ENCODE peak calls at places on chromosomes 11 and 22, in seven cellular contexts. D is hepatocyte, H is brain microvascular endothelial cell, Z is adrenal gland, M is uterus, L is stomach, B is prostate gland. Q is an unnamed sample.

GRCh38 chr11:14254533-14255530 is 104.2 kb downstream of the RRAS2 start:
- DNase-seq in H (no peak), Z (no peak), D (no peak), B (no peak), M (no peak), L (no peak), Q (no peak)

GRCh38 chr11:16790484-16791240 is 52.2 kb downstream of the C11orf58 start:
- DNase-seq in B (no peak), M (no peak), Z (no peak), H (no peak), D (no peak), L (no peak), Q (no peak)

GRCh38 chr11:30488304-30488998 is 97.7 kb downstream of the MPPED2 start:
- DNase-seq in D (peak; percentile 80), H (peak; percentile 47), L (peak; percentile 53), Z (peak; percentile 18), B (peak; percentile 85), M (no peak), Q (peak; percentile 79)

GRCh38 chr11:105389952-105390351 is 219.9 kb upstream of the GRIA4 start:
- DNase-seq in Z (no peak), B (no peak), L (no peak), M (no peak), H (no peak), D (no peak), Q (no peak)

GRCh38 chr11:44179173-44179572 is 83.7 kb downstream of the EXT2 start:
- DNase-seq in H (no peak), L (no peak), D (no peak), Z (no peak), M (no peak), B (no peak), Q (no peak)

GRCh38 chr11:77207019-77207485 is 79.0 kb downstream of the MYO7A start:
- DNase-seq in D (no peak), B (no peak), H (no peak), L (no peak), Z (no peak), M (no peak), Q (no peak)

GRCh38 chr11:65927904-65928397 is 8.7 kb downstream of the DRAP1 start:
- DNase-seq in M (no peak), B (no peak), L (peak; percentile 55), D (no peak), Z (peak; percentile 30), H (no peak), Q (peak; percentile 71)

GRCh38 chr11:20275987-20276660 is 87.4 kb upstream of the HTATIP2 start:
- DNase-seq in B (no peak), H (no peak), D (no peak), L (no peak), Z (no peak), M (no peak), Q (no peak)

GRCh38 chr22:19800761-19801244 is 40.2 kb downstream of the TBX1 start:
- DNase-seq in B (no peak), Z (no peak), D (no peak), M (no peak), L (no peak), H (peak; percentile 24), Q (no peak)

GRCh38 chr11:2426826-2427521 is 17.3 kb downstream of the TRPM5 start:
- DNase-seq in H (no peak), B (no peak), M (no peak), Z (no peak), D (no peak), L (peak; percentile 89), Q (peak; percentile 78)

GRCh38 chr11:11586465-11586864 is 35.3 kb downstream of the GALNT18 start:
- DNase-seq in B (no peak), L (no peak), Z (no peak), H (no peak), M (no peak), D (no peak), Q (no peak)

GRCh38 chr11:2169626-2170570 is 1.7 kb downstream of the TH start:
- DNase-seq in Z (no peak), B (no peak), D (no peak), M (no peak), H (no peak), L (no peak), Q (no peak)

GRCh38 chr22:19951351-19951750 is 9.7 kb upstream of the TXNRD2 start:
- DNase-seq in M (no peak), D (no peak), L (no peak), H (no peak), B (no peak), Z (peak; percentile 85), Q (no peak)

GRCh38 chr11:27456140-27456801 is 16.3 kb downstream of the LGR4 start:
- DNase-seq in M (no peak), H (no peak), L (no peak), B (no peak), Z (no peak), D (no peak), Q (peak; percentile 38)

GRCh38 chr11:57679396-57679795 is 11.5 kb downstream of the ZDHHC5 start:
- DNase-seq in H (no peak), D (no peak), B (no peak), Z (no peak), M (no peak), L (no peak), Q (peak; percentile 45)

GRCh38 chr11:47083913-47084312 is 92.8 kb downstream of the ARFGAP2 start:
- DNase-seq in B (no peak), D (no peak), H (no peak), M (no peak), L (no peak), Z (no peak), Q (no peak)

DNA sequence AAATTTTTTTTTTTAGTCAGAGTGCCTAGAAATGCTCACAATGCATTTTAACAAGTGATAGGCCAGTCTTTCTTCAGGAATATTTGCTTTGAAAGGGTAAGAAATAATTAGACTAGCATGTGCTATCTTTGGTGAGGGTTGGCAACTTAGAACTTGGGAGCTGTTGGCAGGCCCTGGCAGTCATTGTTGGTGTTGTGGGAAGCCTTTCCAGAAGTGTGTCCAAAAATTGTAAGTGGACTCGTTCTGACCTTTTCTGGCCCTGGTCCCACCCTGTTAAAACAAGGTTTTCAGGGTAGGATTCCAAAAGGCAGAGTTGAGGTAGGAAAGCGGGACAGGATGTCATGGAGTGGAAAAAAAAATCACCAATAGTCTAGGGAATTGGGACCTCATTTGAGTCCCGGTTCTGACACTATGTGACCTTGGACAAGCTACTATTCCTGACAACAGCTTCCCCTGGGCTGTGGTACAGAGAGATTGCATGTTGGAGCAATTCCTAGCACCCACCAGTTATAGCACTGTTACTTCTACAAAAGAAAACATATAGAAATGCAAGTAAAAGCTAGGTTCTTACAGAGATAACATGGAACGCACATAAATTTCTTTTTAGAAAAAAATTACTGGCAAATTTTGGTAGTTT is 299.3 kb upstream of the DDI1 start:
- DNase-seq in B (no peak), Z (no peak), D (no peak), H (no peak), M (no peak), L (no peak), Q (no peak)
- H3K27ac ChIP-seq in B (no peak overlapping the region), Z (no peak overlapping the region), D (no peak overlapping the region), H (no peak overlapping the region), M (no peak overlapping the region), L (no peak overlapping the region), Q (no peak overlapping the region)

DNA sequence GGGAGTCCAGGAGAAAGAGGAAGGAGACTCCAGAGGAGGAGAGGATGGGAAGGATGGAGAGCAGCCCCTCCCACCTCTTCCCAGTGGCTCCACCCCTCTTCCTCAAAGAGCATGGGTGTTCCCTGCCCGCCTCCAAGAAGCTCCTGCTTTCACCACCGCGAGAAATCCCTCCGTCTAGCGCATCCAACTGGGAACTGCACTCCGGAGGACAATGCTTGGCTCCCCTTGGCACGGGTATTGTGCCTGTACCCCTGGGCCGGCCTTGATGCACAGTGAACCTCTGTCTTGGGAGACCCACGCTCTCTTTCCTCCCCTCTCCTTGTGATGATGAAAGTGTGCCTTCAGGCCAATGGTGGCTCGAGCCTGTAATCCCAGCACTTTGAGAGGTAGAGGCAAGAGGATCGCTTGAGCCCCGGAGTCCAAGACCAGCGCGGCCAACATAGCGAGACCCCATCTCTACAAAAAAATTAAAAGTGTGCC is 14.9 kb upstream of the ADA2 start:
- DNase-seq in M (no peak), B (no peak), L (no peak), Z (no peak), H (no peak), D (no peak), Q (no peak)
- H3K4me3 ChIP-seq in M (no peak overlapping the region), B (no peak overlapping the region), L (no peak overlapping the region), Z (no peak overlapping the region), H (no peak overlapping the region), D (no peak overlapping the region), Q (no peak overlapping the region)

GRCh38 chr22:32826537-32826936 is 25.0 kb downstream of the TIMP3 start:
- DNase-seq in H (no peak), L (no peak), B (no peak), Z (no peak), M (no peak), D (no peak), Q (no peak)
- H3K27ac ChIP-seq in H (no peak overlapping the region), L (peak overlapping the region; percentile 33), B (peak overlapping the region; percentile 23), Z (no peak overlapping the region), M (peak overlapping the region; percentile 47), D (no peak overlapping the region), Q (no peak overlapping the region)

DNA sequence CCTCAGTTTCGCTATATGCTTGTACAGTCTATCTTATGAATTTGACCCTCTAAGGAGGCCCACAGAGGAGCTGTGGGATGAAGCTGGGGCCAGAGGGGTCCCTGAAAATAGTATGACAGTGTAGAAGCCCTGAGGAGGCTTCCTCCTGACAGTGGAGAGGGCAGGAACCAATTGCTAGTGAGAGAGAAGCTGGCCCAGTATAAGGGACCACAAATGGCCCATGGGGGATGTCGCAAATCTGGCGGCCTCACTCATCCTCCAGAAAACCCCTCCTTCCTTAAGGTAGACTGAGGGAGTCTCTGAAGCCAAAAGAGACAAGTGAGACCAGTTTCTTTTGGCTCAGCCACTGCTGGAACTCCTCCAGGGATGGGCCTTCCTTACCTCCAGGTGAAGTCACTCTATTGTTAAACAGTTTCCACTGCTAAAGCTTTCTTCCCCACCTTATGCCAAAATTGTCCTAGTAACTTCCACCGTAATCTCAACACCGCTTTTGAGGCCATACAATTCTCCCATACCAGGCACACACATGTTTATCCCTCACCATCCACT is 17.8 kb upstream of the CASTOR1 start:
- DNase-seq in D (no peak), L (no peak), B (peak; percentile 73), H (no peak), Z (no peak), M (no peak), Q (no peak)
- H3K4me3 ChIP-seq in D (no peak overlapping the region), L (no peak overlapping the region), B (no peak overlapping the region), H (no peak overlapping the region), Z (no peak overlapping the region), M (no peak overlapping the region), Q (no peak overlapping the region)

GRCh38 chr22:49947296-49947622 is 13.3 kb upstream of the PIM3 start:
- DNase-seq in L (no peak), H (no peak), B (no peak), Z (no peak), M (no peak), D (no peak), Q (no peak)
- H3K27ac ChIP-seq in L (peak overlapping the region; percentile 94), H (no peak overlapping the region), B (peak overlapping the region; percentile 96), Z (no peak overlapping the region), M (no peak overlapping the region), D (peak overlapping the region; percentile 100), Q (no peak overlapping the region)

GRCh38 chr11:252666-253065 is 15.9 kb downstream of the PSMD13 start:
- DNase-seq in M (no peak), D (no peak), Z (no peak), L (no peak), B (no peak), H (no peak), Q (no peak)
- H3K4me3 ChIP-seq in M (no peak overlapping the region), D (no peak overlapping the region), Z (no peak overlapping the region), L (no peak overlapping the region), B (no peak overlapping the region), H (no peak overlapping the region), Q (no peak overlapping the region)

GRCh38 chr11:122085712-122086111 is 30.3 kb downstream of the BLID start:
- DNase-seq in M (no peak), B (no peak), H (no peak), L (no peak), Z (no peak), D (no peak), Q (no peak)
- H3K27ac ChIP-seq in M (no peak overlapping the region), B (no peak overlapping the region), H (peak overlapping the region; percentile 64), L (no peak overlapping the region), Z (no peak overlapping the region), D (no peak overlapping the region), Q (no peak overlapping the region)

Q was measured in small intestine.